ENCODE peak calls at places on chromosomes 16 and 17, in ten cellular contexts. One of them, this sample, is unnamed.

GRCh38 chr16:23952128-23953041 is 116.6 kb downstream of the PRKCB start:
- DNase-seq in bronchial epithelial cell: no peak
- DNase-seq in activated CD8-positive, alpha-beta T cell treated with anti-CD3 and anti-CD28 coated beads, Interleukin-2, amount 10 ng/mL, durations not matched to agents 7 days and 5 days: peak
- DNase-seq in activated naive CD8-positive, alpha-beta T cell treated with anti-CD3 and anti-CD28 coated beads for 36 hours: peak
- DNase-seq in posterior cingulate gyrus: no peak
- DNase-seq in brain microvascular endothelial cell: peak
- DNase-seq in iris pigment epithelial cell: peak
- DNase-seq in upper lobe of right lung: no peak
- DNase-seq in colonic mucosa: peak
- DNase-seq in COR-L47: no peak
- DNase-seq in this sample: no peak

GRCh38 chr16:63720848-63721247 is 1401.0 kb downstream of the CDH11 start:
- DNase-seq in bronchial epithelial cell: no peak
- DNase-seq in activated CD8-positive, alpha-beta T cell treated with anti-CD3 and anti-CD28 coated beads, Interleukin-2, amount 10 ng/mL, durations not matched to agents 7 days and 5 days: no peak
- DNase-seq in activated naive CD8-positive, alpha-beta T cell treated with anti-CD3 and anti-CD28 coated beads for 36 hours: no peak
- DNase-seq in posterior cingulate gyrus: no peak
- DNase-seq in brain microvascular endothelial cell: no peak
- DNase-seq in iris pigment epithelial cell: no peak
- DNase-seq in upper lobe of right lung: no peak
- DNase-seq in colonic mucosa: no peak
- DNase-seq in COR-L47: no peak
- DNase-seq in this sample: no peak

GRCh38 chr17:8900626-8901585 is 33.4 kb upstream of the PIK3R6 start:
- DNase-seq in bronchial epithelial cell: no peak
- DNase-seq in activated CD8-positive, alpha-beta T cell treated with anti-CD3 and anti-CD28 coated beads, Interleukin-2, amount 10 ng/mL, durations not matched to agents 7 days and 5 days: peak
- DNase-seq in activated naive CD8-positive, alpha-beta T cell treated with anti-CD3 and anti-CD28 coated beads for 36 hours: peak
- DNase-seq in posterior cingulate gyrus: no peak
- DNase-seq in brain microvascular endothelial cell: no peak
- DNase-seq in iris pigment epithelial cell: no peak
- DNase-seq in upper lobe of right lung: no peak
- DNase-seq in colonic mucosa: no peak
- DNase-seq in COR-L47: no peak
- DNase-seq in this sample: no peak

GRCh38 chr17:37148171-37148570 is 199.4 kb downstream of the AATF start:
- DNase-seq in bronchial epithelial cell: no peak
- DNase-seq in activated CD8-positive, alpha-beta T cell treated with anti-CD3 and anti-CD28 coated beads, Interleukin-2, amount 10 ng/mL, durations not matched to agents 7 days and 5 days: no peak
- DNase-seq in activated naive CD8-positive, alpha-beta T cell treated with anti-CD3 and anti-CD28 coated beads for 36 hours: no peak
- DNase-seq in posterior cingulate gyrus: no peak
- DNase-seq in brain microvascular endothelial cell: no peak
- DNase-seq in iris pigment epithelial cell: peak
- DNase-seq in upper lobe of right lung: no peak
- DNase-seq in colonic mucosa: no peak
- DNase-seq in COR-L47: no peak
- DNase-seq in this sample: no peak

GRCh38 chr17:51435641-51436091 is 175.3 kb downstream of the UTP18 start:
- DNase-seq in bronchial epithelial cell: peak
- DNase-seq in activated CD8-positive, alpha-beta T cell treated with anti-CD3 and anti-CD28 coated beads, Interleukin-2, amount 10 ng/mL, durations not matched to agents 7 days and 5 days: no peak
- DNase-seq in activated naive CD8-positive, alpha-beta T cell treated with anti-CD3 and anti-CD28 coated beads for 36 hours: no peak
- DNase-seq in posterior cingulate gyrus: peak
- DNase-seq in brain microvascular endothelial cell: peak
- DNase-seq in iris pigment epithelial cell: peak
- DNase-seq in upper lobe of right lung: peak
- DNase-seq in colonic mucosa: peak
- DNase-seq in COR-L47: peak
- DNase-seq in this sample: peak

GRCh38 chr16:8047711-8048110 is 542.6 kb downstream of the TMEM114 start:
- DNase-seq in bronchial epithelial cell: no peak
- DNase-seq in activated CD8-positive, alpha-beta T cell treated with anti-CD3 and anti-CD28 coated beads, Interleukin-2, amount 10 ng/mL, durations not matched to agents 7 days and 5 days: no peak
- DNase-seq in activated naive CD8-positive, alpha-beta T cell treated with anti-CD3 and anti-CD28 coated beads for 36 hours: no peak
- DNase-seq in posterior cingulate gyrus: no peak
- DNase-seq in brain microvascular endothelial cell: no peak
- DNase-seq in iris pigment epithelial cell: no peak
- DNase-seq in upper lobe of right lung: no peak
- DNase-seq in colonic mucosa: no peak
- DNase-seq in COR-L47: no peak
- DNase-seq in this sample: no peak

GRCh38 chr16:1108299-1109252 is 12.5 kb upstream of the C1QTNF8 start:
- DNase-seq in bronchial epithelial cell: no peak
- DNase-seq in activated CD8-positive, alpha-beta T cell treated with anti-CD3 and anti-CD28 coated beads, Interleukin-2, amount 10 ng/mL, durations not matched to agents 7 days and 5 days: no peak
- DNase-seq in activated naive CD8-positive, alpha-beta T cell treated with anti-CD3 and anti-CD28 coated beads for 36 hours: no peak
- DNase-seq in posterior cingulate gyrus: no peak
- DNase-seq in brain microvascular endothelial cell: no peak
- DNase-seq in iris pigment epithelial cell: no peak
- DNase-seq in upper lobe of right lung: no peak
- DNase-seq in colonic mucosa: no peak
- DNase-seq in COR-L47: peak
- DNase-seq in this sample: no peak

GRCh38 chr17:15364615-15365014 is 23.2 kb upstream of the TEKT3 start:
- DNase-seq in bronchial epithelial cell: peak
- DNase-seq in activated CD8-positive, alpha-beta T cell treated with anti-CD3 and anti-CD28 coated beads, Interleukin-2, amount 10 ng/mL, durations not matched to agents 7 days and 5 days: no peak
- DNase-seq in activated naive CD8-positive, alpha-beta T cell treated with anti-CD3 and anti-CD28 coated beads for 36 hours: no peak
- DNase-seq in posterior cingulate gyrus: no peak
- DNase-seq in brain microvascular endothelial cell: no peak
- DNase-seq in iris pigment epithelial cell: peak
- DNase-seq in upper lobe of right lung: no peak
- DNase-seq in colonic mucosa: no peak
- DNase-seq in COR-L47: no peak
- DNase-seq in this sample: peak

This sample was measured in HCEC 1CT.